ENCODE peak calls at places on chromosomes 7 and 10, in nine cellular contexts. Q, U, N, D, J, L, W, I and G are unnamed samples.

GRCh38 chr7:80806653-80807052 is 112.2 kb downstream of the SEMA3C start:
- DNase-seq in I (no peak), W (no peak), J (no peak), L (no peak), N (no peak), Q (peak), U (no peak), D (no peak), G (no peak)

GRCh38 chr7:149175150-149175549 is 20.2 kb upstream of the ZNF282 start:
- DNase-seq in Q (no peak), U (no peak), I (no peak), D (no peak), J (no peak), N (no peak), L (no peak), W (no peak), G (no peak)

GRCh38 chr10:122143238-122143841 is 127.8 kb upstream of the BTBD16 start:
- DNase-seq in J (no peak), L (no peak), N (no peak), I (no peak), D (peak), W (no peak), U (no peak), Q (peak), G (peak)

GRCh38 chr10:110535958-110536891 is 31.3 kb upstream of the SMC3 start:
- DNase-seq in W (no peak), D (no peak), L (no peak), U (peak), I (no peak), J (peak), N (no peak), Q (no peak), G (peak)

GRCh38 chr7:140587243-140587642 is 53.4 kb downstream of the DENND2A start:
- DNase-seq in W (no peak), L (no peak), U (no peak), D (no peak), I (no peak), J (no peak), N (no peak), Q (no peak), G (no peak)

GRCh38 chr10:122417667-122418066 is 36.8 kb upstream of the ARMS2 start:
- DNase-seq in U (no peak), D (no peak), L (no peak), I (no peak), Q (no peak), W (no peak), N (no peak), J (no peak), G (peak)

GRCh38 chr7:128410092-128410665 is 397 bp upstream of the IMPDH1 start:
- DNase-seq in Q (peak), W (peak), D (peak), J (peak), I (peak), L (no peak), U (peak), N (peak), G (peak)

GRCh38 chr10:38118072-38118807 is 24.1 kb downstream of the ZNF37A start:
- DNase-seq in U (no peak), L (no peak), W (no peak), Q (no peak), J (peak), D (no peak), N (no peak), I (no peak), G (no peak)

GRCh38 chr10:123901621-123902020 is 10.0 kb upstream of the CPXM2 start:
- DNase-seq in N (no peak), J (no peak), Q (no peak), U (no peak), L (no peak), I (no peak), W (no peak), D (peak), G (no peak)

GRCh38 chr10:30562787-30563186 is 66.8 kb downstream of the LYZL2 start:
- DNase-seq in U (no peak), Q (no peak), L (no peak), N (no peak), I (no peak), W (no peak), D (no peak), J (no peak), G (peak)

GRCh38 chr10:58806970-58807630 is 294.4 kb downstream of the BICC1 start:
- DNase-seq in N (no peak), L (no peak), J (no peak), D (no peak), Q (no peak), U (no peak), I (no peak), W (no peak), G (peak)

GRCh38 chr10:52191049-52191448 is 123.0 kb upstream of the DKK1 start:
- DNase-seq in J (no peak), L (no peak), N (no peak), Q (no peak), U (no peak), W (no peak), I (no peak), D (no peak), G (no peak)

GRCh38 chr7:145489609-145490008 is 627.0 kb upstream of the CNTNAP2 start:
- DNase-seq in I (no peak), N (no peak), U (no peak), J (no peak), Q (no peak), L (no peak), D (no peak), W (no peak), G (no peak)

GRCh38 chr7:94276046-94276445 is 118.6 kb upstream of the COL1A2 start:
- DNase-seq in W (no peak), Q (no peak), D (no peak), N (no peak), J (no peak), L (no peak), U (no peak), I (no peak), G (no peak)

GRCh38 chr10:1520909-1521565 is 216.3 kb downstream of the ADARB2 start:
- DNase-seq in W (no peak), J (no peak), Q (no peak), U (no peak), N (no peak), D (no peak), L (no peak), I (no peak), G (no peak)

GRCh38 chr7:41199136-41199535 is 503.8 kb downstream of the INHBA start:
- DNase-seq in J (no peak), D (no peak), L (no peak), W (no peak), Q (no peak), N (no peak), U (no peak), I (no peak), G (no peak)

GRCh38 chr10:76311752-76312699 is 880.6 kb downstream of the LRMDA start:
- DNase-seq in N (no peak), Q (peak), I (no peak), U (no peak), D (peak), L (no peak), W (peak), J (no peak), G (peak)

GRCh38 chr10:22816298-22816653 is 101.9 kb upstream of the PIP4K2A start:
- DNase-seq in L (no peak), J (peak), Q (no peak), D (peak), N (no peak), W (peak), U (no peak), I (no peak), G (peak)

GRCh38 chr10:7161484-7162283 is 249.2 kb downstream of the SFMBT2 start:
- DNase-seq in I (no peak), L (no peak), U (peak), D (no peak), J (no peak), Q (no peak), W (no peak), N (peak), G (no peak)

GRCh38 chr7:26178272-26178960 is 22.1 kb downstream of the HNRNPA2B1 start:
- DNase-seq in I (no peak), Q (no peak), L (no peak), N (no peak), D (no peak), U (no peak), J (no peak), W (no peak), G (no peak)

GRCh38 chr7:26179422-26179821 is 21.1 kb downstream of the HNRNPA2B1 start:
- DNase-seq in W (no peak), J (no peak), U (no peak), Q (no peak), N (no peak), L (no peak), I (no peak), D (no peak), G (no peak)

GRCh38 chr7:26181474-26182227 is 18.9 kb downstream of the HNRNPA2B1 start:
- DNase-seq in L (no peak), W (no peak), N (no peak), I (no peak), J (no peak), Q (no peak), D (no peak), U (no peak), G (no peak)

GRCh38 chr7:26180792-26181198 is 19.8 kb downstream of the HNRNPA2B1 start:
- DNase-seq in U (no peak), Q (peak), J (no peak), I (no peak), W (no peak), D (no peak), N (no peak), L (no peak), G (no peak)

DNA sequence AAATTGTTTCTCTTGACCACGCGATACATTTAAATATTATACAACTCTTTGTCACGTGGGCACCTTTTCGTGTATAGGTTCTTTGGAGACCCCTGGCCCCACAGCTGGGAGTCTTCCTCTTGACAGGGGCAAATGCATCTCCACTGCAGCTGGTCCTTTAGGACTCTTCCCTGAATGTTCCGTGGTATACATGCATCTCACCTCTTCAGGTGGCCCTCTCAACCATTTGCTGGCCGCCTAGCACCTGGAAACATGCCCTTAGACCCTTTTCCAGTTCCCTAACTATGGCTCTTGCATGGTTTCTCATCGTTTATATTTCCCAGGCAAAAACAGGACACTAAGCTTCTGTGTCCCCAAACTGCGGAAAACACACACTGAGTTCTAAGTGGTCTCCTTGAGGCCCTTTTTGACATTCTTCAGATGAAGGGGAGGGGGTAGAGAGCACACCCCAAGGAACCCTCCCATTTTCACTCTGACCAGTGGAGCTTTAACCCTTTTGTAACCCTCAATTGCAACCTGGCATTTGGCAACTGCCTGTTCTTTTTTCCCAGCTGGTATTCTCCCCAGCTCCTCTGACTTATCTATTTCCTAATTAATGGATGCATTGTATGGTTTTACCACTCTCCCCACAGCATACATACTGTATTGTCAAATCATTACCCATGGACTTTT is 20.6 kb downstream of the HNRNPA2B1 start:
- DNase-seq in Q (no peak), L (no peak), U (no peak), N (no peak), I (no peak), J (no peak), W (no peak), D (no peak), G (no peak)
- H3K27ac ChIP-seq in Q (no peak), L (no peak), U (no peak), N (no peak), I (no peak), J (no peak), W (peak), D (no peak), G (no peak)

GRCh38 chr7:16064316-16064715 is 357.0 kb downstream of the CRPPA start:
- DNase-seq in U (no peak), I (no peak), D (no peak), J (no peak), W (no peak), L (no peak), Q (no peak), N (no peak), G (no peak)

GRCh38 chr7:16062269-16062668 is 359.1 kb downstream of the CRPPA start:
- DNase-seq in Q (no peak), D (no peak), I (no peak), J (peak), W (no peak), U (no peak), N (no peak), L (no peak), G (peak)

GRCh38 chr7:16063241-16063640 is 358.1 kb downstream of the CRPPA start:
- DNase-seq in W (no peak), D (no peak), U (no peak), I (no peak), N (no peak), L (no peak), J (no peak), Q (no peak), G (no peak)

GRCh38 chr7:16061630-16062029 is 359.7 kb downstream of the CRPPA start:
- DNase-seq in L (no peak), I (no peak), N (no peak), U (no peak), D (no peak), W (no peak), J (no peak), Q (no peak), G (no peak)

DNA sequence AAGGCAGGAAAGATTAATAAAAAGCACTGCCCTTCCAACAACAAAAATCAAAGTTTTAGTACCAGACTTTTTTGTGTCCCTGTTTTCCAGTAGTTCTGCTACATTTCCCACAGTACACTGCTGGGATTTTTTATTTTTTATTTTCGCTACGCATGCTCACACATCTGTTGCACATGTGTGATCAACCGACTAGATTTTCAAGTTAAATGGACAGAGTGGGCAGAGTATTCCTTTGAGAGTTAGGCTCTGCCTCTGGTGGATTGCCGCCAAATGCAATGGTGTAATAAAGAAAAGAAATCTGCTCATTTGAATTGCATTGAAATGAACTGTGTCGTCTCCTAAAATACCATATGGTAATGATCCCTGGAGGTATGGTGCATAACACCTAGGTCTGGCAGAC is 357.6 kb downstream of the CRPPA start:
- DNase-seq in D (no peak), I (no peak), N (no peak), Q (no peak), U (no peak), W (no peak), L (no peak), J (no peak), G (no peak)
- H3K27ac ChIP-seq in D (no peak), I (no peak), N (peak), Q (no peak), U (peak), W (no peak), L (no peak), J (no peak), G (no peak)

DNA sequence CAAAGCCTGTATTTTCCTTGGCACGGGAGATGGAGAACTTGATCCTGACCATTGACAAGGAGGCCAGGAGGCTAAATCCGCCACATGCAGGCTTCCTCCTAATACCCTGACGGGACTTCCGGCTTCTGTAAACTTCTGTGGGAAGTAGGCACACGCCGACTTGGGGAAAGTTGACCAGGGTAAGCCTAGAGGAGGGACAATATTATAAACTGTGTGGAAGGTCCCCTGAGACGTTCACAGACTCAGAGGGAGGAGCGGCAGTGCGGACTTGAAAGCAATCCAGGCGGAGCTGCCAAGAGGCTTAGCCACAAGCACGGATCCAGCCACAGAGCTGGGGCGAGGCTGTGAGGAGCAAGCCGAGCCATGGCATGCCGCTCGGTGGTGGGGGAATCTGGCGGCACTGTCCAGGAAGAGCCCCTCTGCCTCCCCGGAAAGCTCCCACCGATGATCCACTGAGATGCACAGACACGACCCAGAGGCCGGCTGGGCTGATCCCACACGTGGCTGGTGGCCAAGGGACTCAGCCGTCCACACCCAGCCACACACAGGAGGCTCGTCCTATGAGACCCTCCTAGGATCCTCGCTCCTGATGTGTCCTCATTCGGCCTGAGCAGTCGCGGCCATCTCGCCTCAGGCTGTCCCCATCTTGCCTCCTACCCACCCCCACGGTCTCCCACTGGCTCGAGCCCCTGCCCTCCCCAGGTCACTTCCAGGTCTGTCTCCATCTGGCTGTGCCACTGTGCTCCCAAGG is 40.0 kb upstream of the INSIG1 start:
- DNase-seq in U (peak), J (no peak), N (peak), I (peak), L (no peak), Q (peak), W (no peak), D (peak), G (peak)
- H3K27ac ChIP-seq in U (peak), J (no peak), N (peak), I (no peak), L (no peak), Q (peak), W (no peak), D (peak), G (peak)

DNA sequence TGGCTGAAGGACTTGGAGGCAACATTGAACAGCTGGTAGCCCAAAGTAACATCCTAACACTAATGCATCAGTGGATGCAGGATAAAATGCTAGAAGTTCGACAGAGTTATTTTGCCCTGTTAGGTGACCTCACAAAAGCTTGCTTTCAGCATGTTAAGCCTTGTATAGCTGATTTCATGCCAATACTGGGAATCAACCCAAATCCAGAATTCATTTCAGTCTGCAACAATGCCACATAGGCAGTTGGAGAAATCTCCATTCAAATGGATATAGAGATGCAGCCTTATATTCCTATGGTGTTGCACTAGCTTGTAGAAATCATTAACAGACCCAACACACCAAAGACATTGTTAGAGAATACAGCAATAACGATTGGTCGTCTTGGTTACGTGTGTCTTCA is 62.9 kb downstream of the CCSER2 start:
- DNase-seq in W (no peak), D (no peak), I (no peak), L (no peak), U (no peak), Q (no peak), J (peak), N (no peak), G (no peak)
- H3K27ac ChIP-seq in W (no peak), D (no peak), I (no peak), L (no peak), U (no peak), Q (no peak), J (no peak), N (peak), G (no peak)

GRCh38 chr10:31958849-31959248 is 30.2 kb upstream of the ARHGAP12 start:
- DNase-seq in N (no peak), D (no peak), I (no peak), W (no peak), U (no peak), J (no peak), L (no peak), Q (no peak), G (no peak)
- H3K27ac ChIP-seq in N (no peak), D (no peak), I (no peak), W (peak), U (no peak), J (no peak), L (no peak), Q (no peak), G (no peak)